ENCODE peak calls at places on chromosomes 11 and 22, in five cellular contexts. One of them, this sample, is unnamed.
A peak's percentile ranks its signal among the peaks of the same experiment; 100 is the strongest.

GRCh38 chr22:17781319-17782031 is 7.2 kb upstream of the BID start:
- DNase-seq in H9: no peak
- DNase-seq in neuronal stem cell: no peak
- DNase-seq in trophoblast cell: peak; percentile 70
- DNase-seq in H1: no peak
- DNase-seq in this sample: peak; percentile 97

GRCh38 chr22:48414662-48415061 is 1413.0 kb downstream of the BRD1 start:
- DNase-seq in trophoblast cell: no peak
- DNase-seq in neuronal stem cell: no peak
- DNase-seq in H1: no peak
- DNase-seq in H9: no peak
- DNase-seq in this sample: no peak

GRCh38 chr11:119218141-119218878 is 12.2 kb downstream of the CBL start:
- DNase-seq in H9: no peak
- DNase-seq in neuronal stem cell: no peak
- DNase-seq in trophoblast cell: peak; percentile 92
- DNase-seq in H1: no peak
- DNase-seq in this sample: peak; percentile 88

GRCh38 chr22:23065495-23066122 is 4.7 kb upstream of the GNAZ start:
- DNase-seq in H1: no peak
- DNase-seq in H9: peak; percentile 24
- DNase-seq in trophoblast cell: no peak
- DNase-seq in neuronal stem cell: no peak
- DNase-seq in this sample: no peak

GRCh38 chr11:35247428-35247827 is 108.5 kb downstream of the CD44 start:
- DNase-seq in neuronal stem cell: no peak
- DNase-seq in trophoblast cell: no peak
- DNase-seq in H9: no peak
- DNase-seq in H1: no peak
- DNase-seq in this sample: no peak

GRCh38 chr22:20092477-20092854 is 12.4 kb downstream of the DGCR8 start:
- DNase-seq in H1: no peak
- DNase-seq in neuronal stem cell: no peak
- DNase-seq in H9: no peak
- DNase-seq in trophoblast cell: no peak
- DNase-seq in this sample: no peak

GRCh38 chr11:3841426-3842304 is 906 bp upstream of the RHOG start:
- DNase-seq in H9: peak; percentile 89
- DNase-seq in trophoblast cell: peak; percentile 94
- DNase-seq in neuronal stem cell: peak; percentile 61
- DNase-seq in H1: peak; percentile 59
- DNase-seq in this sample: peak; percentile 90

GRCh38 chr11:27317751-27318150 is 45.3 kb downstream of the CCDC34 start:
- DNase-seq in neuronal stem cell: no peak
- DNase-seq in H1: no peak
- DNase-seq in H9: no peak
- DNase-seq in trophoblast cell: no peak
- DNase-seq in this sample: peak; percentile 68

GRCh38 chr11:795638-796564 is 2.2 kb downstream of the SLC25A22 start:
- DNase-seq in H1: no peak
- DNase-seq in H9: no peak
- DNase-seq in neuronal stem cell: no peak
- DNase-seq in trophoblast cell: peak; percentile 38
- DNase-seq in this sample: peak; percentile 93

GRCh38 chr11:9172394-9172793 is 81.0 kb upstream of the SCUBE2 start:
- DNase-seq in trophoblast cell: no peak
- DNase-seq in neuronal stem cell: no peak
- DNase-seq in H9: no peak
- DNase-seq in H1: no peak
- DNase-seq in this sample: no peak

GRCh38 chr11:109914038-109914437 is 179.2 kb upstream of the ZC3H12C start:
- DNase-seq in H1: no peak
- DNase-seq in H9: no peak
- DNase-seq in trophoblast cell: peak; percentile 95
- DNase-seq in neuronal stem cell: no peak
- DNase-seq in this sample: no peak

GRCh38 chr11:35138949-35139881 is at the start of gene CD44:
- DNase-seq in trophoblast cell: peak; percentile 42
- DNase-seq in H1: no peak
- DNase-seq in H9: peak; percentile 66
- DNase-seq in neuronal stem cell: peak; percentile 18
- DNase-seq in this sample: peak; percentile 88

GRCh38 chr11:128624269-128625170 is 37.2 kb upstream of the ETS1 start:
- DNase-seq in trophoblast cell: no peak
- DNase-seq in H9: no peak
- DNase-seq in H1: no peak
- DNase-seq in neuronal stem cell: no peak
- DNase-seq in this sample: no peak

DNA sequence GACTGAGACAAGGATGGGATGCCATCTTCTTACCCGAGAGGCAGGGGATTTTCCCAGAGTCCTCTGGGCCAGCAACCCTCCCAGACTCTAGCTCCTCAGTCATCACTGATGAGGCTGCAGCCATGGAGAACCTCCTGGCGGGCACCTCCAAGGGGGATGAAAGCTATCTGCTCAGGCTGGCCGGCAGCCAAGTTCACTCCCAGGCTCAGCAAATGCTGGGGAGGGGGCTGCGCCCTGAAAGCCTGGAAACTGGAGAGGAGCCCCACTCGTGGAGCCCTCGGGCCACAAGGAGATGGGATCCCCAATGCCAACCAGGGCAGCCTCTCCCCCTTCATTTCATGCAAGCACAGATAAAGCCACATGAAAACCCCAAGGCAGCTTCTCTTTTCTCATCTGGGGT is 75.0 kb downstream of the CACNA1I start:
- DNase-seq in H9: no peak
- DNase-seq in H1: no peak
- DNase-seq in trophoblast cell: no peak
- DNase-seq in neuronal stem cell: no peak
- DNase-seq in this sample: no peak
- H3K27me3 ChIP-seq in H9: no peaks in the 10 kb centered on the region
- H3K27me3 ChIP-seq in H1: no peaks in the 10 kb centered on the region
- H3K27me3 ChIP-seq in trophoblast cell: no peaks in the 10 kb centered on the region
- H3K27me3 ChIP-seq in neuronal stem cell: no peaks in the 10 kb centered on the region
- H3K27me3 ChIP-seq in this sample: peaks cover 47% of the 10 kb centered on the region

GRCh38 chr11:36743039-36743438 is 145.0 kb upstream of the RAG2 start:
- DNase-seq in neuronal stem cell: no peak
- DNase-seq in trophoblast cell: no peak
- DNase-seq in H1: no peak
- DNase-seq in H9: no peak
- DNase-seq in this sample: no peak

GRCh38 chr11:36748856-36749255 is 150.8 kb upstream of the RAG2 start:
- DNase-seq in trophoblast cell: no peak
- DNase-seq in H1: no peak
- DNase-seq in H9: no peak
- DNase-seq in neuronal stem cell: no peak
- DNase-seq in this sample: no peak

GRCh38 chr11:36741515-36741914 is 143.5 kb upstream of the RAG2 start:
- DNase-seq in neuronal stem cell: no peak
- DNase-seq in trophoblast cell: no peak
- DNase-seq in H1: no peak
- DNase-seq in H9: no peak
- DNase-seq in this sample: no peak

GRCh38 chr11:36746886-36747710 is 149.1 kb upstream of the RAG2 start:
- DNase-seq in trophoblast cell: peak; percentile 92
- DNase-seq in H1: peak; percentile 73
- DNase-seq in H9: peak; percentile 90
- DNase-seq in neuronal stem cell: peak; percentile 90
- DNase-seq in this sample: peak; percentile 87

GRCh38 chr11:36744375-36745168 is 146.5 kb upstream of the RAG2 start:
- DNase-seq in H1: peak; percentile 13
- DNase-seq in neuronal stem cell: peak; percentile 69
- DNase-seq in H9: peak; percentile 83
- DNase-seq in trophoblast cell: peak; percentile 78
- DNase-seq in this sample: peak; percentile 60
- H2BK12ac ChIP-seq in H1: no peak overlapping the region
- H2BK12ac ChIP-seq in neuronal stem cell: no peak overlapping the region
- H2BK12ac ChIP-seq in H9: no peak overlapping the region
- H2BK12ac ChIP-seq in trophoblast cell: peak overlapping the region; percentile 34
- H2BK12ac ChIP-seq in this sample: no peak overlapping the region

GRCh38 chr11:2471804-2472096 is 26.9 kb downstream of the KCNQ1 start:
- DNase-seq in H1: no peak
- DNase-seq in trophoblast cell: no peak
- DNase-seq in H9: no peak
- DNase-seq in neuronal stem cell: no peak
- DNase-seq in this sample: no peak

GRCh38 chr11:2473361-2474058 is 28.7 kb downstream of the KCNQ1 start:
- DNase-seq in H9: peak; percentile 30
- DNase-seq in trophoblast cell: no peak
- DNase-seq in H1: no peak
- DNase-seq in neuronal stem cell: no peak
- DNase-seq in this sample: no peak

GRCh38 chr11:2471048-2471803 is 26.4 kb downstream of the KCNQ1 start:
- DNase-seq in H9: no peak
- DNase-seq in neuronal stem cell: no peak
- DNase-seq in trophoblast cell: no peak
- DNase-seq in H1: no peak
- DNase-seq in this sample: no peak

GRCh38 chr11:2474059-2474901 is 29.5 kb downstream of the KCNQ1 start:
- DNase-seq in H1: no peak
- DNase-seq in neuronal stem cell: no peak
- DNase-seq in H9: no peak
- DNase-seq in trophoblast cell: no peak
- DNase-seq in this sample: no peak

GRCh38 chr11:2472428-2473186 is 27.8 kb downstream of the KCNQ1 start:
- DNase-seq in neuronal stem cell: no peak
- DNase-seq in trophoblast cell: no peak
- DNase-seq in H1: no peak
- DNase-seq in H9: no peak
- DNase-seq in this sample: no peak
- H3K27me3 ChIP-seq in neuronal stem cell: peaks cover 2% of the 10 kb centered on the region
- H3K27me3 ChIP-seq in trophoblast cell: no peaks in the 10 kb centered on the region
- H3K27me3 ChIP-seq in H1: peaks cover 27% of the 10 kb centered on the region
- H3K27me3 ChIP-seq in H9: peaks cover 2% of the 10 kb centered on the region
- H3K27me3 ChIP-seq in this sample: peaks cover 45% of the 10 kb centered on the region

GRCh38 chr11:84922836-84923235 is 704.3 kb downstream of the DLG2 start:
- DNase-seq in H1: no peak
- DNase-seq in H9: no peak
- DNase-seq in trophoblast cell: no peak
- DNase-seq in neuronal stem cell: no peak
- DNase-seq in this sample: no peak

GRCh38 chr11:84924290-84924689 is 702.9 kb downstream of the DLG2 start:
- DNase-seq in neuronal stem cell: no peak
- DNase-seq in trophoblast cell: no peak
- DNase-seq in H1: no peak
- DNase-seq in H9: no peak
- DNase-seq in this sample: no peak

GRCh38 chr11:84922212-84922805 is 704.8 kb downstream of the DLG2 start:
- DNase-seq in H1: no peak
- DNase-seq in H9: no peak
- DNase-seq in trophoblast cell: no peak
- DNase-seq in neuronal stem cell: no peak
- DNase-seq in this sample: no peak

GRCh38 chr11:84923489-84923888 is 703.7 kb downstream of the DLG2 start:
- DNase-seq in H9: no peak
- DNase-seq in H1: no peak
- DNase-seq in trophoblast cell: no peak
- DNase-seq in neuronal stem cell: no peak
- DNase-seq in this sample: no peak
- H2BK12ac ChIP-seq in H9: no peak overlapping the region
- H2BK12ac ChIP-seq in H1: no peak overlapping the region
- H2BK12ac ChIP-seq in trophoblast cell: no peak overlapping the region
- H2BK12ac ChIP-seq in neuronal stem cell: no peak overlapping the region
- H2BK12ac ChIP-seq in this sample: no peak overlapping the region

DNA sequence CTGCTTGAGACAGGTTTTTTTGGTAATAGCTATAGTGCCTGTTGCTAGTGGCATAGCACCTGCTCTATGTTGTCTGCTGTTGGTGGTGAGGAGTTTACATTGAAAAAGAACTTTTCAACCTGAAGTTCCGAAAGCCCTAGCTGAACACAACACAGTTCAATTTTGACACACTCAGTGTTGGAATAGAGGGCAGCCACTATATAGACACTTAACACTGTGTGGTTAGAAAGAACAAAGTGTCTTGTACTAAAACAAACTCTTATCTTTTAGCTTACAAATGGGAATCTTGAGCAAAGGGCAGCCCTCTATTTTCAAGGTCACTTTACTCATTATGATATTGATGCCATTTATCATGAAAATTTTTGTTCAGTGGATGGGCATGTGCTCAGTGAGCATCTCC is 18.4 kb downstream of the TBCEL start:
- DNase-seq in H9: no peak
- DNase-seq in neuronal stem cell: no peak
- DNase-seq in trophoblast cell: no peak
- DNase-seq in H1: no peak
- DNase-seq in this sample: no peak
- H3K27me3 ChIP-seq in H9: no peaks in the 10 kb centered on the region
- H3K27me3 ChIP-seq in neuronal stem cell: no peaks in the 10 kb centered on the region
- H3K27me3 ChIP-seq in trophoblast cell: no peaks in the 10 kb centered on the region
- H3K27me3 ChIP-seq in H1: no peaks in the 10 kb centered on the region
- H3K27me3 ChIP-seq in this sample: no peaks in the 10 kb centered on the region

GRCh38 chr11:85835263-85835662 is 19.9 kb upstream of the CCDC83 start:
- DNase-seq in H1: no peak
- DNase-seq in trophoblast cell: no peak
- DNase-seq in neuronal stem cell: no peak
- DNase-seq in H9: no peak
- DNase-seq in this sample: no peak
- H2BK12ac ChIP-seq in H1: no peak overlapping the region
- H2BK12ac ChIP-seq in trophoblast cell: no peak overlapping the region
- H2BK12ac ChIP-seq in neuronal stem cell: no peak overlapping the region
- H2BK12ac ChIP-seq in H9: no peak overlapping the region
- H2BK12ac ChIP-seq in this sample: no peak overlapping the region

GRCh38 chr11:131690362-131690761 is 319.9 kb downstream of the NTM start:
- DNase-seq in H1: no peak
- DNase-seq in neuronal stem cell: no peak
- DNase-seq in trophoblast cell: no peak
- DNase-seq in H9: no peak
- DNase-seq in this sample: no peak

GRCh38 chr11:131690776-131691557 is 320.6 kb downstream of the NTM start:
- DNase-seq in trophoblast cell: no peak
- DNase-seq in H9: no peak
- DNase-seq in neuronal stem cell: no peak
- DNase-seq in H1: no peak
- DNase-seq in this sample: no peak

GRCh38 chr11:131692961-131693360 is 322.5 kb downstream of the NTM start:
- DNase-seq in trophoblast cell: no peak
- DNase-seq in neuronal stem cell: no peak
- DNase-seq in H9: no peak
- DNase-seq in H1: no peak
- DNase-seq in this sample: no peak

GRCh38 chr11:131692151-131692550 is 321.7 kb downstream of the NTM start:
- DNase-seq in trophoblast cell: no peak
- DNase-seq in neuronal stem cell: no peak
- DNase-seq in H1: no peak
- DNase-seq in H9: no peak
- DNase-seq in this sample: no peak

GRCh38 chr11:131691558-131692041 is 321.2 kb downstream of the NTM start:
- DNase-seq in neuronal stem cell: no peak
- DNase-seq in H9: peak; percentile 68
- DNase-seq in trophoblast cell: peak; percentile 47
- DNase-seq in H1: no peak
- DNase-seq in this sample: no peak
- H3K27me3 ChIP-seq in neuronal stem cell: peaks cover 11% of the 10 kb centered on the region
- H3K27me3 ChIP-seq in H9: peaks cover 6% of the 10 kb centered on the region
- H3K27me3 ChIP-seq in trophoblast cell: peaks cover 4% of the 10 kb centered on the region
- H3K27me3 ChIP-seq in H1: peaks cover 38% of the 10 kb centered on the region
- H3K27me3 ChIP-seq in this sample: peaks cover 60% of the 10 kb centered on the region